ENCODE peak calls at places on chromosomes 13 and 19, in four cellular contexts. T is MCF 10A, Z is lower lobe of right lung, L is BE2C. G is an unnamed sample.

GRCh38 chr19:18726417-18726767 is 42.9 kb downstream of the CRTC1 start:
- DNase-seq in T (no peak), L (no peak), Z (no peak), G (no peak)

GRCh38 chr19:50607874-50608785 is 31.6 kb downstream of the SYT3 start:
- DNase-seq in T (no peak), Z (peak; percentile 91), L (peak; percentile 98), G (no peak)

GRCh38 chr13:92137519-92137918 is 739.1 kb downstream of the GPC5 start:
- DNase-seq in T (peak; percentile 51), Z (no peak), L (no peak), G (no peak)

GRCh38 chr13:76683168-76683567 is 203.0 kb downstream of the KCTD12 start:
- DNase-seq in T (no peak), L (no peak), Z (no peak), G (no peak)

GRCh38 chr19:53102186-53102585 is 1.0 kb downstream of the ZNF160 start:
- DNase-seq in L (peak; percentile 13), T (no peak), Z (no peak), G (no peak)

GRCh38 chr19:33417751-33418150 is 44.2 kb downstream of the CEBPG start:
- DNase-seq in L (no peak), T (no peak), Z (no peak), G (no peak)

GRCh38 chr19:21519488-21519887 is 14.1 kb downstream of the ZNF429 start:
- DNase-seq in L (no peak), Z (no peak), T (no peak), G (no peak)

GRCh38 chr19:44764975-44765948 is 12.4 kb upstream of the CBLC start:
- DNase-seq in Z (peak; percentile 73), T (peak; percentile 52), L (no peak), G (no peak)

GRCh38 chr13:51844862-51845573 is at the start of gene TMEM272:
- DNase-seq in T (peak; percentile 52), L (peak; percentile 83), Z (peak; percentile 64), G (no peak)

GRCh38 chr13:43544011-43544410 is 242.8 kb downstream of the ENOX1 start:
- DNase-seq in Z (no peak), L (no peak), T (peak; percentile 35), G (no peak)

GRCh38 chr19:56751078-56751489 is 79.5 kb upstream of the ZNF835 start:
- DNase-seq in Z (no peak), T (no peak), L (no peak), G (no peak)

GRCh38 chr19:39553082-39553652 is 13.2 kb upstream of the EID2 start:
- DNase-seq in Z (no peak), T (no peak), L (no peak), G (no peak)

GRCh38 chr13:25744176-25744575 is 307.6 kb downstream of the SHISA2 start:
- DNase-seq in Z (no peak), L (no peak), T (no peak), G (no peak)

GRCh38 chr13:44768233-44768632 is 192.1 kb upstream of the TSC22D1 start:
- DNase-seq in T (no peak), Z (no peak), L (no peak), G (no peak)

GRCh38 chr19:3270908-3271307 is 46.4 kb downstream of the CELF5 start:
- DNase-seq in L (peak; percentile 66), Z (no peak), T (peak; percentile 45), G (no peak)

GRCh38 chr19:55838906-55839305 is 2.6 kb downstream of the NLRP4 start:
- DNase-seq in Z (no peak), T (no peak), L (no peak), G (no peak)

GRCh38 chr13:46551410-46552301 is 1.3 kb upstream of the LRCH1 start:
- DNase-seq in L (peak; percentile 89), T (peak; percentile 77), Z (peak; percentile 86), G (no peak)

GRCh38 chr19:861756-862528 is 2.5 kb downstream of the CFD start:
- DNase-seq in T (peak; percentile 54), Z (peak; percentile 78), L (peak; percentile 80), G (no peak)

GRCh38 chr13:113351514-113352026 is 12.4 kb downstream of the GRTP1 start:
- DNase-seq in L (no peak), Z (peak; percentile 58), T (no peak), G (no peak)

GRCh38 chr19:18589380-18590272 is 1.0 kb downstream of the REX1BD start:
- DNase-seq in T (peak; percentile 75), Z (peak; percentile 83), L (peak; percentile 93), G (no peak)

GRCh38 chr13:39952244-39953233 is 297.1 kb downstream of the COG6 start:
- DNase-seq in Z (no peak), L (no peak), T (no peak), G (no peak)

GRCh38 chr19:36120984-36121358 is 5.7 kb downstream of the TBCB start:
- DNase-seq in T (no peak), Z (no peak), L (no peak), G (no peak)

GRCh38 chr13:34793301-34793700 is 148.8 kb upstream of the NBEA start:
- DNase-seq in L (no peak), Z (no peak), T (no peak), G (no peak)

GRCh38 chr13:90477194-90477593 is 870.3 kb upstream of the MIR17HG start:
- DNase-seq in L (no peak), T (no peak), Z (no peak), G (no peak)

GRCh38 chr19:13234518-13234917 is 84.3 kb downstream of the IER2 start:
- DNase-seq in Z (peak; percentile 59), T (peak; percentile 78), L (peak; percentile 48), G (no peak)
- TF ChIP-seq CTCF in Z (peak; percentile 50), T (peak; percentile 46), L (peak; percentile 57), G (peak; percentile 64)

GRCh38 chr19:16069813-16070365 is 6.4 kb upstream of the TPM4 start:
- DNase-seq in L (no peak), Z (peak; percentile 40), T (no peak), G (peak; percentile 81)

GRCh38 chr19:16068696-16069259 is 7.5 kb upstream of the TPM4 start:
- DNase-seq in Z (peak; percentile 19), T (no peak), L (no peak), G (no peak)

GRCh38 chr19:16067205-16067938 is 8.9 kb upstream of the TPM4 start:
- DNase-seq in L (no peak), T (peak; percentile 92), Z (peak; percentile 84), G (peak; percentile 95)

GRCh38 chr19:16064209-16064889 is 11.9 kb upstream of the TPM4 start:
- DNase-seq in L (no peak), T (no peak), Z (peak; percentile 25), G (peak; percentile 53)

DNA sequence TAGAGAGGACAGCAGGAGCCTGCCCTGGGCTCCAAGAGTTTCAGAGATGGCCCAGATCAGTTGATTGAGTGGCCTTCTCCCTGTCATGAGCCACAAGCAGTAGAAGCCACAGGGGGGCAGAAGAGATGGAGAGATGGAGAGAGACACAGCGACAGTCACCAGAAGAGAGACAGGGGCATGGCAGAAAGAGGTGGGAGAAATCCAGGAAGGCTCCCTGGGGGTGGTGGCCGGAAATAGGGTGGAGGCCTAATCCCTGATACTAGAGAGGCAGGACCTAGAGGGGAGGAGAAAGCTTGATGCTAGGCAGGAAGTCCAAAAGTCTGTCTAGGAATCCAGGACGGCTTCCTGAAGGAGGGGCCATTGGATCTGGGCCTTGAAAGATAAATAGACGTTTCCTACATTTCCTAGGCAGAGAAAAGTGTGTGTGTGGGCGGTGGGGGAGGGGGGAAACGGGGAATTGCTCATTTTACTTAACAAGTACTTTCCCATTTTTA is 9.6 kb upstream of the TPM4 start:
- DNase-seq in Z (peak; percentile 49), T (peak; percentile 88), L (peak; percentile 42), G (no peak)
- TF ChIP-seq CTCF in Z (peak; percentile 44), T (no peak), L (peak; percentile 49), G (peak; percentile 47)

DNA sequence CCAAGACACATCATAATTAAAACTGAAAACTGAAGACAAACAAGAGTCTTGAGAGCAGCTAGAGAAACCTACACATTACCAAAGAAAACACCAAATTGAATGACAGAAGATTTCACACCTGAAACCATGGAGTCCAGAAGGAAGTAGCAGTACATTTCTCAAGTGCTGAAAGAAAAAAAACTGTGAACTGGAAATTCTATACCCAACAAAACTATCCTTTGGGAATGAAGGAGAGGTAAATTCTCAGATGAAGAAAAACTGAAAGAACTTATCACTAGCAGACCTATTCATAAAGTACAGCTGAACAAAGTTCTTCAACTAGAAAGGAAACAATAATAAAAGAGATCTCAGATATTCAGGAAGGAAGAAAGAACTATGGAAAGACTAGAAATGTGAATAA is 198.7 kb upstream of the ZNF507 start:
- DNase-seq in T (no peak), L (no peak), Z (no peak), G (no peak)
- TF ChIP-seq CTCF in T (no peak), L (no peak), Z (no peak), G (no peak)

GRCh38 chr19:7681336-7682174 is 922 bp downstream of the TRAPPC5 start:
- DNase-seq in L (peak; percentile 67), T (peak; percentile 86), Z (peak; percentile 90), G (no peak)
- TF ChIP-seq CTCF in L (peak; percentile 40), T (peak; percentile 41), Z (peak; percentile 45), G (peak; percentile 74)

DNA sequence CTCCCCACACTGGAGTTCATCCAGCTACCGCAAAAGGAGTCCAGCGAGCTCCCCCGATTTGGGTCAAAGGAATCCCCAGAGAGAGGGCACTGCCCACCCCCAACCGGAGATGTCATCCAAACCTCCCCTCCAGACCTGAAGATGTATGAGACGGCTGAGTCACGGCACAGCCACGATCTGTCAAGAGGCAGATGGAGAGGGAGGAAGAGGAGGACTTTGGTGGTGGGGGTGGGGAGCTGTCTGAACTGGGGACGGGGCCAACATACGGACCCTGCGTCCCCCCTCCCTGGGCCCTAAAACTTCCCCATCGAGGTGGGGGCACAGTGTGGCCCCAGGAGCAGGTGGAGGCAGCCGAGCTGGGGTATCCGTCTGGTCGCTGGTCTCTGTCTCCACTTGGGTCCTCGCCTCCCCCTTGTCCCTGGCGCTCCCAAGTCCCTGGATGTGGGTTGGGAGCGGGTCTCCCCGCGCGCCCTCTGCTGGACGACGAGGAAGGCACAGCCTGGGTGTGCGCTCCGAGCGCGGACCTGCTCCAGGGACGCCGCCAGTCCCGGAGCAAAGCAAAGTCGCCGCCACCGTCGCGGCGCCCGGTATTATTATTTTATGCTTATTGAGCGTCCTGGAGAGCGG is 3.8 kb downstream of the PDE4A start:
- DNase-seq in Z (peak; percentile 88), T (peak; percentile 82), L (peak; percentile 91), G (no peak)
- TF ChIP-seq CTCF in Z (peak; percentile 98), T (peak; percentile 81), L (peak; percentile 83), G (peak; percentile 97)

GRCh38 chr13:101996906-101997408 is 404.9 kb downstream of the FGF14 start:
- DNase-seq in L (no peak), T (no peak), Z (no peak), G (no peak)
- TF ChIP-seq CTCF in L (no peak), T (no peak), Z (no peak), G (no peak)

DNA sequence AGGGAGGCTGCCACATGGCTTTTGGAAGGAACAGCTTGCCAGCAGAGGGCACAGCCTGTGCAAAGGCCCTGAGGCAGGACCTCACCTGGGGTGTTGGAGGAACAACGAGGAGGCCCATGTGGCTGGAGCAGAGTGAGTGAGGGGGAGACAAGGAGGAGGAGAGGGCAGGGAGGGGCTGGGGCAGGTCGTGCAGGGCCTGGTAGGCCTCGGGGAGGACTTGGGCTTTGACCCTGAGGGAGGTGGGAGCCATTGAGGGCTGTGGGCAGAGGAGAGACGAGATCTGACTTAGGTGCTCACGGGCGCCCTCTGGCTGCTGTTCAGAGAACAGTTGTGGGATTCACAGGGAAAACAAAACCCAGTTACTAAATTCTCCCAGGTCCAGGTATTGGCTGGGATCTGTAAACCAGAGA is 25.2 kb downstream of the ZNRF4 start:
- DNase-seq in Z (no peak), T (peak; percentile 49), L (peak; percentile 43), G (no peak)
- TF ChIP-seq CTCF in Z (peak; percentile 46), T (peak; percentile 51), L (peak; percentile 65), G (peak; percentile 77)